ENCODE peak calls at places on chromosomes 13 and 19, in four cellular contexts. One of them, this sample, is unnamed.

GRCh38 chr19:56294557-56294956 is 20.1 kb downstream of the ZSCAN5A start:
- DNase-seq in NCI-H2081: peak
- DNase-seq in bronchial epithelial cell: peak
- DNase-seq in ACHN: no peak
- DNase-seq in this sample: peak

GRCh38 chr19:34023381-34023780 is 148.9 kb upstream of the LSM14A start:
- DNase-seq in NCI-H2081: no peak
- DNase-seq in bronchial epithelial cell: no peak
- DNase-seq in ACHN: no peak
- DNase-seq in this sample: no peak

GRCh38 chr19:47330466-47330869 is 1.5 kb upstream of the C5AR2 start:
- DNase-seq in NCI-H2081: no peak
- DNase-seq in bronchial epithelial cell: peak
- DNase-seq in ACHN: no peak
- DNase-seq in this sample: no peak

GRCh38 chr19:32336259-32337111 is 8.9 kb upstream of the ZNF507 start:
- DNase-seq in NCI-H2081: no peak
- DNase-seq in bronchial epithelial cell: peak
- DNase-seq in ACHN: no peak
- DNase-seq in this sample: no peak

GRCh38 chr19:35801828-35802227 is 10.8 kb downstream of the PRODH2 start:
- DNase-seq in NCI-H2081: no peak
- DNase-seq in bronchial epithelial cell: no peak
- DNase-seq in ACHN: no peak
- DNase-seq in this sample: no peak

GRCh38 chr13:72808917-72809500 is 27.1 kb downstream of the PIBF1 start:
- DNase-seq in NCI-H2081: peak
- DNase-seq in bronchial epithelial cell: peak
- DNase-seq in ACHN: peak
- DNase-seq in this sample: no peak

GRCh38 chr13:32408296-32408998 is 19.5 kb downstream of the N4BP2L1 start:
- DNase-seq in NCI-H2081: no peak
- DNase-seq in bronchial epithelial cell: no peak
- DNase-seq in ACHN: no peak
- DNase-seq in this sample: peak

GRCh38 chr19:29943615-29944014 is 1.6 kb downstream of the URI1 start:
- DNase-seq in NCI-H2081: no peak
- DNase-seq in bronchial epithelial cell: no peak
- DNase-seq in ACHN: no peak
- DNase-seq in this sample: no peak

GRCh38 chr13:99080131-99080530 is 102.3 kb upstream of the DOCK9 start:
- DNase-seq in NCI-H2081: no peak
- DNase-seq in bronchial epithelial cell: no peak
- DNase-seq in ACHN: no peak
- DNase-seq in this sample: no peak

GRCh38 chr19:18280247-18281081 is 958 bp downstream of the JUND start:
- DNase-seq in NCI-H2081: peak
- DNase-seq in bronchial epithelial cell: peak
- DNase-seq in ACHN: peak
- DNase-seq in this sample: peak

GRCh38 chr13:26899153-26899552 is 138.6 kb upstream of the GPR12 start:
- DNase-seq in NCI-H2081: no peak
- DNase-seq in bronchial epithelial cell: no peak
- DNase-seq in ACHN: no peak
- DNase-seq in this sample: no peak

GRCh38 chr19:3670796-3671679 is 29.2 kb downstream of the PIP5K1C start:
- DNase-seq in NCI-H2081: no peak
- DNase-seq in bronchial epithelial cell: no peak
- DNase-seq in ACHN: no peak
- DNase-seq in this sample: no peak

GRCh38 chr19:46511237-46511636 is 15.6 kb upstream of the PNMA8B start:
- DNase-seq in NCI-H2081: no peak
- DNase-seq in bronchial epithelial cell: no peak
- DNase-seq in ACHN: no peak
- DNase-seq in this sample: no peak

GRCh38 chr19:10766049-10766623 is 48.3 kb downstream of the DNM2 start:
- DNase-seq in NCI-H2081: no peak
- DNase-seq in bronchial epithelial cell: no peak
- DNase-seq in ACHN: no peak
- DNase-seq in this sample: no peak

GRCh38 chr13:104592545-104593250 is 1526.5 kb upstream of the SLC10A2 start:
- DNase-seq in NCI-H2081: no peak
- DNase-seq in bronchial epithelial cell: peak
- DNase-seq in ACHN: no peak
- DNase-seq in this sample: no peak

GRCh38 chr13:35470671-35471465 is 5.6 kb downstream of the MAB21L1 start:
- DNase-seq in NCI-H2081: no peak
- DNase-seq in bronchial epithelial cell: no peak
- DNase-seq in ACHN: no peak
- DNase-seq in this sample: no peak

GRCh38 chr19:41366089-41366488 is 2.1 kb upstream of the B9D2 start:
- DNase-seq in NCI-H2081: no peak
- DNase-seq in bronchial epithelial cell: no peak
- DNase-seq in ACHN: peak
- DNase-seq in this sample: no peak

GRCh38 chr19:56507446-56508281 is at the start of gene ZNF471:
- DNase-seq in NCI-H2081: peak
- DNase-seq in bronchial epithelial cell: peak
- DNase-seq in ACHN: no peak
- DNase-seq in this sample: no peak